ENCODE peak calls at places on chromosome 19, in ten cellular contexts. One of them, this sample, is unnamed.

GRCh38 chr19:11418518-11419506 is at the start of gene RGL3:
- DNase-seq in PC-3: peak; percentile 33
- DNase-seq in CD8-positive, alpha-beta T cell: no peak
- DNase-seq in A673: no peak
- DNase-seq in lung: peak; percentile 44
- DNase-seq in body of pancreas: peak; percentile 56
- DNase-seq in AG04449: no peak
- DNase-seq in fibroblast of lung: no peak
- DNase-seq in upper lobe of right lung: peak; percentile 85
- DNase-seq in HFF-Myc: no peak
- DNase-seq in this sample: no peak

GRCh38 chr19:18292810-18293641 is 11.6 kb upstream of the JUND start:
- DNase-seq in PC-3: peak; percentile 8
- DNase-seq in CD8-positive, alpha-beta T cell: peak; percentile 37
- DNase-seq in A673: peak; percentile 94
- DNase-seq in lung: peak; percentile 87
- DNase-seq in body of pancreas: peak; percentile 72
- DNase-seq in AG04449: no peak
- DNase-seq in fibroblast of lung: peak; percentile 84
- DNase-seq in upper lobe of right lung: peak; percentile 93
- DNase-seq in HFF-Myc: no peak
- DNase-seq in this sample: no peak

GRCh38 chr19:3357731-3358391 is 8.5 kb upstream of the NFIC start:
- DNase-seq in PC-3: no peak
- DNase-seq in CD8-positive, alpha-beta T cell: no peak
- DNase-seq in A673: no peak
- DNase-seq in lung: no peak
- DNase-seq in body of pancreas: no peak
- DNase-seq in AG04449: no peak
- DNase-seq in fibroblast of lung: no peak
- DNase-seq in upper lobe of right lung: no peak
- DNase-seq in HFF-Myc: no peak
- DNase-seq in this sample: no peak

GRCh38 chr19:33445752-33446070 is 72.2 kb downstream of the CEBPG start:
- DNase-seq in PC-3: no peak
- DNase-seq in CD8-positive, alpha-beta T cell: no peak
- DNase-seq in A673: no peak
- DNase-seq in lung: no peak
- DNase-seq in body of pancreas: no peak
- DNase-seq in AG04449: no peak
- DNase-seq in fibroblast of lung: no peak
- DNase-seq in upper lobe of right lung: no peak
- DNase-seq in HFF-Myc: no peak
- DNase-seq in this sample: no peak

GRCh38 chr19:38869836-38870607 is 8.1 kb downstream of the RINL start:
- DNase-seq in PC-3: no peak
- DNase-seq in CD8-positive, alpha-beta T cell: peak; percentile 92
- DNase-seq in A673: peak; percentile 86
- DNase-seq in lung: peak; percentile 82
- DNase-seq in body of pancreas: peak; percentile 89
- DNase-seq in AG04449: no peak
- DNase-seq in fibroblast of lung: peak; percentile 46
- DNase-seq in upper lobe of right lung: peak; percentile 97
- DNase-seq in HFF-Myc: peak; percentile 31
- DNase-seq in this sample: no peak

GRCh38 chr19:18306903-18307681 is 15.8 kb downstream of the LSM4 start:
- DNase-seq in PC-3: no peak
- DNase-seq in CD8-positive, alpha-beta T cell: peak; percentile 47
- DNase-seq in A673: no peak
- DNase-seq in lung: no peak
- DNase-seq in body of pancreas: no peak
- DNase-seq in AG04449: no peak
- DNase-seq in fibroblast of lung: no peak
- DNase-seq in upper lobe of right lung: no peak
- DNase-seq in HFF-Myc: no peak
- DNase-seq in this sample: no peak

GRCh38 chr19:49359851-49360845 is 2.1 kb downstream of the TEAD2 start:
- DNase-seq in PC-3: no peak
- DNase-seq in CD8-positive, alpha-beta T cell: no peak
- DNase-seq in A673: no peak
- DNase-seq in lung: no peak
- DNase-seq in body of pancreas: no peak
- DNase-seq in AG04449: no peak
- DNase-seq in fibroblast of lung: no peak
- DNase-seq in upper lobe of right lung: no peak
- DNase-seq in HFF-Myc: no peak
- DNase-seq in this sample: no peak

GRCh38 chr19:49570997-49571676 is 9.2 kb downstream of the NOSIP start:
- DNase-seq in PC-3: peak; percentile 44
- DNase-seq in CD8-positive, alpha-beta T cell: peak; percentile 35
- DNase-seq in A673: peak; percentile 92
- DNase-seq in lung: no peak
- DNase-seq in body of pancreas: no peak
- DNase-seq in AG04449: no peak
- DNase-seq in fibroblast of lung: no peak
- DNase-seq in upper lobe of right lung: no peak
- DNase-seq in HFF-Myc: no peak
- DNase-seq in this sample: no peak

GRCh38 chr19:8697671-8698432 is 743 bp downstream of the ACTL9 start:
- DNase-seq in PC-3: no peak
- DNase-seq in CD8-positive, alpha-beta T cell: no peak
- DNase-seq in A673: no peak
- DNase-seq in lung: no peak
- DNase-seq in body of pancreas: no peak
- DNase-seq in AG04449: no peak
- DNase-seq in fibroblast of lung: no peak
- DNase-seq in upper lobe of right lung: no peak
- DNase-seq in HFF-Myc: no peak
- DNase-seq in this sample: no peak

GRCh38 chr19:8699908-8700307 is 1.3 kb upstream of the ACTL9 start:
- DNase-seq in PC-3: no peak
- DNase-seq in CD8-positive, alpha-beta T cell: no peak
- DNase-seq in A673: no peak
- DNase-seq in lung: no peak
- DNase-seq in body of pancreas: no peak
- DNase-seq in AG04449: no peak
- DNase-seq in fibroblast of lung: no peak
- DNase-seq in upper lobe of right lung: no peak
- DNase-seq in HFF-Myc: no peak
- DNase-seq in this sample: no peak

GRCh38 chr19:8696993-8697392 is 1.6 kb downstream of the ACTL9 start:
- DNase-seq in PC-3: no peak
- DNase-seq in CD8-positive, alpha-beta T cell: no peak
- DNase-seq in A673: no peak
- DNase-seq in lung: no peak
- DNase-seq in body of pancreas: no peak
- DNase-seq in AG04449: no peak
- DNase-seq in fibroblast of lung: no peak
- DNase-seq in upper lobe of right lung: no peak
- DNase-seq in HFF-Myc: no peak
- DNase-seq in this sample: no peak

GRCh38 chr19:8698433-8699063 is at the start of gene ACTL9:
- DNase-seq in PC-3: no peak
- DNase-seq in CD8-positive, alpha-beta T cell: no peak
- DNase-seq in A673: no peak
- DNase-seq in lung: no peak
- DNase-seq in body of pancreas: no peak
- DNase-seq in AG04449: no peak
- DNase-seq in fibroblast of lung: no peak
- DNase-seq in upper lobe of right lung: no peak
- DNase-seq in HFF-Myc: no peak
- DNase-seq in this sample: no peak

DNA sequence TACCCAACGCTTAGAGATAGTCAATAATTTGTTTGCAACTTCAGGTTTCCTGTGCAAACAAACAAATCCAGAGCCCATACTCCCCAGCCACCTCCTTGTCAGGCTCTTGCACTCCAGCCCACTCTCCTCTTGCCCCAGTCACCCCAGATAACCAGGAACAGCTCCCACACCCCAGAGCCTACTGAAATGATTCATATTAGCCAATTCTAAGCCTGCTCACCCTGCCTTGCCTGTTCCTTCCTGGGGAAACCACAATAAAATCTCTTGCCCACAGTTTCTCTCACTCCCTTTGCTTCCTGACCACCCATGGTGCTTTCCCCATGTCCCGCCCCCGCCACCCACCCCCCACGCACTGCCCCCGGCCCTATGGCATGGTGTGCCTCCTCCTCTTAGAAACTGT is 3.8 kb upstream of the ACTL9 start:
- DNase-seq in PC-3: no peak
- DNase-seq in CD8-positive, alpha-beta T cell: peak; percentile 25
- DNase-seq in A673: peak; percentile 21
- DNase-seq in lung: no peak
- DNase-seq in body of pancreas: no peak
- DNase-seq in AG04449: no peak
- DNase-seq in fibroblast of lung: no peak
- DNase-seq in upper lobe of right lung: no peak
- DNase-seq in HFF-Myc: no peak
- DNase-seq in this sample: no peak
- H3K4me3 ChIP-seq in PC-3: no peak overlapping the region
- H3K4me3 ChIP-seq in CD8-positive, alpha-beta T cell: peak overlapping the region; percentile 35
- H3K4me3 ChIP-seq in A673: no peak overlapping the region
- H3K4me3 ChIP-seq in lung: no peak overlapping the region
- H3K4me3 ChIP-seq in body of pancreas: no peak overlapping the region
- H3K4me3 ChIP-seq in AG04449: no peak overlapping the region
- H3K4me3 ChIP-seq in fibroblast of lung: no peak overlapping the region
- H3K4me3 ChIP-seq in upper lobe of right lung: no peak overlapping the region
- H3K4me3 ChIP-seq in HFF-Myc: no peak overlapping the region
- H3K4me3 ChIP-seq in this sample: no peak overlapping the region

DNA sequence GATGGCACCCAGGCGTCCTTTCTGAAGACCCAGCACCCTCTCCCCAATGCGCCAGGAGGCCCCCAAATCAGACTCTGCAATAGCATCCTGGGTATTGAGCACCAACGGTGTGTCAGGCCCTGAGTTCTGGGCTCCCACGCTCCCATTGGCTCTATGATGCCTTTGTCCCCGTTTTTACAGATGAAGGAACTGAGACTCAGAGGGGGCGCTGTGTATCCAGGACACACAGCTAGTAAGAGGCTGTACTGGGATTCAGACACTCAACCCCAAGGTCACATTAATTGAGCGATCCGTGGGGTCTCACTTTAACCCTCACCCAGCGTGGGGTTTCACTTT is 42.5 kb downstream of the CYP4F22 start:
- DNase-seq in PC-3: no peak
- DNase-seq in CD8-positive, alpha-beta T cell: no peak
- DNase-seq in A673: no peak
- DNase-seq in lung: no peak
- DNase-seq in body of pancreas: no peak
- DNase-seq in AG04449: no peak
- DNase-seq in fibroblast of lung: no peak
- DNase-seq in upper lobe of right lung: no peak
- DNase-seq in HFF-Myc: no peak
- DNase-seq in this sample: no peak
- TF ChIP-seq CTCF in PC-3: peak; percentile 53
- TF ChIP-seq CTCF in CD8-positive, alpha-beta T cell: no peak
- TF ChIP-seq CTCF in A673: no peak
- TF ChIP-seq CTCF in lung: no peak
- TF ChIP-seq CTCF in body of pancreas: no peak
- TF ChIP-seq CTCF in AG04449: no peak
- TF ChIP-seq CTCF in fibroblast of lung: no peak
- TF ChIP-seq CTCF in upper lobe of right lung: no peak
- TF ChIP-seq CTCF in HFF-Myc: no peak
- TF ChIP-seq CTCF in this sample: peak; percentile 37

GRCh38 chr19:1322198-1322981 is 36.7 kb downstream of the EFNA2 start:
- DNase-seq in PC-3: no peak
- DNase-seq in CD8-positive, alpha-beta T cell: no peak
- DNase-seq in A673: no peak
- DNase-seq in lung: no peak
- DNase-seq in body of pancreas: no peak
- DNase-seq in AG04449: no peak
- DNase-seq in fibroblast of lung: no peak
- DNase-seq in upper lobe of right lung: no peak
- DNase-seq in HFF-Myc: no peak
- DNase-seq in this sample: no peak

GRCh38 chr19:1321539-1321938 is 35.9 kb downstream of the EFNA2 start:
- DNase-seq in PC-3: no peak
- DNase-seq in CD8-positive, alpha-beta T cell: no peak
- DNase-seq in A673: no peak
- DNase-seq in lung: no peak
- DNase-seq in body of pancreas: no peak
- DNase-seq in AG04449: no peak
- DNase-seq in fibroblast of lung: no peak
- DNase-seq in upper lobe of right lung: no peak
- DNase-seq in HFF-Myc: no peak
- DNase-seq in this sample: no peak

GRCh38 chr19:1325568-1326294 is 40.1 kb downstream of the EFNA2 start:
- DNase-seq in PC-3: no peak
- DNase-seq in CD8-positive, alpha-beta T cell: no peak
- DNase-seq in A673: no peak
- DNase-seq in lung: no peak
- DNase-seq in body of pancreas: no peak
- DNase-seq in AG04449: no peak
- DNase-seq in fibroblast of lung: no peak
- DNase-seq in upper lobe of right lung: no peak
- DNase-seq in HFF-Myc: no peak
- DNase-seq in this sample: no peak

GRCh38 chr19:1324792-1325567 is 39.3 kb downstream of the EFNA2 start:
- DNase-seq in PC-3: peak; percentile 63
- DNase-seq in CD8-positive, alpha-beta T cell: peak; percentile 21
- DNase-seq in A673: peak; percentile 76
- DNase-seq in lung: peak; percentile 41
- DNase-seq in body of pancreas: peak; percentile 40
- DNase-seq in AG04449: no peak
- DNase-seq in fibroblast of lung: peak; percentile 72
- DNase-seq in upper lobe of right lung: no peak
- DNase-seq in HFF-Myc: peak; percentile 9
- DNase-seq in this sample: no peak

GRCh38 chr19:1324249-1324791 is 38.6 kb downstream of the EFNA2 start:
- DNase-seq in PC-3: no peak
- DNase-seq in CD8-positive, alpha-beta T cell: no peak
- DNase-seq in A673: no peak
- DNase-seq in lung: no peak
- DNase-seq in body of pancreas: no peak
- DNase-seq in AG04449: no peak
- DNase-seq in fibroblast of lung: no peak
- DNase-seq in upper lobe of right lung: no peak
- DNase-seq in HFF-Myc: no peak
- DNase-seq in this sample: no peak
- H3K4me3 ChIP-seq in PC-3: no peak overlapping the region
- H3K4me3 ChIP-seq in CD8-positive, alpha-beta T cell: no peak overlapping the region
- H3K4me3 ChIP-seq in A673: peak overlapping the region; percentile 39
- H3K4me3 ChIP-seq in lung: no peak overlapping the region
- H3K4me3 ChIP-seq in body of pancreas: no peak overlapping the region
- H3K4me3 ChIP-seq in AG04449: no peak overlapping the region
- H3K4me3 ChIP-seq in fibroblast of lung: no peak overlapping the region
- H3K4me3 ChIP-seq in upper lobe of right lung: no peak overlapping the region
- H3K4me3 ChIP-seq in HFF-Myc: no peak overlapping the region
- H3K4me3 ChIP-seq in this sample: no peak overlapping the region

GRCh38 chr19:1000095-1000494 is at the start of gene GRIN3B:
- DNase-seq in PC-3: peak; percentile 75
- DNase-seq in CD8-positive, alpha-beta T cell: peak; percentile 60
- DNase-seq in A673: peak; percentile 81
- DNase-seq in lung: peak; percentile 70
- DNase-seq in body of pancreas: peak; percentile 57
- DNase-seq in AG04449: no peak
- DNase-seq in fibroblast of lung: no peak
- DNase-seq in upper lobe of right lung: peak; percentile 83
- DNase-seq in HFF-Myc: no peak
- DNase-seq in this sample: no peak

GRCh38 chr19:1002600-1002999 is 2.4 kb downstream of the GRIN3B start:
- DNase-seq in PC-3: no peak
- DNase-seq in CD8-positive, alpha-beta T cell: no peak
- DNase-seq in A673: no peak
- DNase-seq in lung: no peak
- DNase-seq in body of pancreas: no peak
- DNase-seq in AG04449: no peak
- DNase-seq in fibroblast of lung: no peak
- DNase-seq in upper lobe of right lung: no peak
- DNase-seq in HFF-Myc: no peak
- DNase-seq in this sample: no peak

GRCh38 chr19:1003283-1003682 is 3.1 kb downstream of the GRIN3B start:
- DNase-seq in PC-3: no peak
- DNase-seq in CD8-positive, alpha-beta T cell: no peak
- DNase-seq in A673: no peak
- DNase-seq in lung: no peak
- DNase-seq in body of pancreas: no peak
- DNase-seq in AG04449: no peak
- DNase-seq in fibroblast of lung: no peak
- DNase-seq in upper lobe of right lung: no peak
- DNase-seq in HFF-Myc: no peak
- DNase-seq in this sample: no peak

GRCh38 chr19:1000591-1001537 is 645 bp downstream of the GRIN3B start:
- DNase-seq in PC-3: no peak
- DNase-seq in CD8-positive, alpha-beta T cell: no peak
- DNase-seq in A673: no peak
- DNase-seq in lung: no peak
- DNase-seq in body of pancreas: no peak
- DNase-seq in AG04449: no peak
- DNase-seq in fibroblast of lung: no peak
- DNase-seq in upper lobe of right lung: no peak
- DNase-seq in HFF-Myc: no peak
- DNase-seq in this sample: no peak

GRCh38 chr19:1001538-1002166 is 1.4 kb downstream of the GRIN3B start:
- DNase-seq in PC-3: peak; percentile 41
- DNase-seq in CD8-positive, alpha-beta T cell: peak; percentile 75
- DNase-seq in A673: peak; percentile 74
- DNase-seq in lung: peak; percentile 56
- DNase-seq in body of pancreas: no peak
- DNase-seq in AG04449: no peak
- DNase-seq in fibroblast of lung: no peak
- DNase-seq in upper lobe of right lung: peak; percentile 84
- DNase-seq in HFF-Myc: no peak
- DNase-seq in this sample: no peak
- TF ChIP-seq CTCF in PC-3: peak; percentile 84
- TF ChIP-seq CTCF in CD8-positive, alpha-beta T cell: peak; percentile 87
- TF ChIP-seq CTCF in A673: peak; percentile 92
- TF ChIP-seq CTCF in lung: peak; percentile 70
- TF ChIP-seq CTCF in body of pancreas: peak; percentile 96
- TF ChIP-seq CTCF in AG04449: peak; percentile 93
- TF ChIP-seq CTCF in fibroblast of lung: peak; percentile 80
- TF ChIP-seq CTCF in upper lobe of right lung: peak; percentile 95
- TF ChIP-seq CTCF in HFF-Myc: peak; percentile 75
- TF ChIP-seq CTCF in this sample: peak; percentile 91

This sample was measured in GM12864.